ENCODE peak calls at places on chromosomes 16 and 17, in four cellular contexts. W is endothelial cell of umbilical vein, Q is endothelial cell, X is upper lobe of right lung. C is an unnamed sample.
A peak's percentile ranks its signal among the peaks of the same experiment; 100 is the strongest.

GRCh38 chr17:45995617-45996270 is 3.3 kb upstream of the STH start:
- DNase-seq in W (no peak), Q (no peak), X (no peak), C (no peak)

GRCh38 chr16:4360538-4361021 is 9.5 kb upstream of the PAM16 start:
- DNase-seq in W (no peak), Q (no peak), X (no peak), C (no peak)

GRCh38 chr17:8939496-8940334 is 25.8 kb downstream of the PIK3R5 start:
- DNase-seq in W (no peak), Q (no peak), X (no peak), C (peak; percentile 66)

GRCh38 chr17:73630531-73630930 is 13.7 kb downstream of the SDK2 start:
- DNase-seq in W (no peak), Q (no peak), X (peak; percentile 45), C (no peak)

GRCh38 chr17:6453279-6454024 is 9.2 kb downstream of the PIMREG start:
- DNase-seq in W (no peak), Q (no peak), X (peak; percentile 58), C (no peak)

GRCh38 chr17:80117491-80118401 is 16.4 kb downstream of the GAA start:
- DNase-seq in W (no peak), Q (no peak), X (no peak), C (no peak)

GRCh38 chr17:15930426-15930825 is 14.5 kb upstream of the ADORA2B start:
- DNase-seq in W (no peak), Q (no peak), X (peak; percentile 7), C (no peak)

GRCh38 chr17:81206166-81206565 is 16.6 kb downstream of the CEP131 start:
- DNase-seq in W (no peak), Q (no peak), X (no peak), C (no peak)

GRCh38 chr17:58665946-58666857 is 25.6 kb downstream of the TEX14 start:
- DNase-seq in W (peak; percentile 5), Q (no peak), X (no peak), C (no peak)

GRCh38 chr16:85490971-85491771 is 122.0 kb upstream of the GSE1 start:
- DNase-seq in W (no peak), Q (peak; percentile 54), X (no peak), C (peak; percentile 79)

GRCh38 chr17:82090549-82091263 is 7.3 kb downstream of the FASN start:
- DNase-seq in W (no peak), Q (no peak), X (no peak), C (no peak)

GRCh38 chr17:49022391-49022941 is 25.3 kb downstream of the IGF2BP1 start:
- DNase-seq in W (peak; percentile 72), Q (peak; percentile 62), X (no peak), C (no peak)

GRCh38 chr17:6823011-6823442 is 8.5 kb downstream of the TEKT1 start:
- DNase-seq in W (peak; percentile 52), Q (no peak), X (no peak), C (no peak)

GRCh38 chr17:77228224-77229215 is 87.8 kb downstream of the SEC14L1 start:
- DNase-seq in W (no peak), Q (no peak), X (no peak), C (no peak)

GRCh38 chr17:8162997-8163977 is 539 bp upstream of the VAMP2 start:
- DNase-seq in W (peak; percentile 29), Q (no peak), X (peak; percentile 75), C (no peak)

GRCh38 chr16:11016993-11017392 is 72.6 kb downstream of the CLEC16A start:
- DNase-seq in W (peak; percentile 64), Q (no peak), X (peak; percentile 73), C (no peak)

GRCh38 chr17:51119415-51120356 is 982 bp downstream of the SPAG9 start:
- DNase-seq in W (peak; percentile 65), Q (peak; percentile 45), X (peak; percentile 78), C (peak; percentile 43)

GRCh38 chr17:47225436-47225858 is 16.3 kb downstream of the MYL4 start:
- DNase-seq in W (peak; percentile 98), Q (no peak), X (no peak), C (no peak)

GRCh38 chr17:37527249-37527851 is 37.7 kb downstream of the DUSP14 start:
- DNase-seq in W (peak; percentile 56), Q (peak; percentile 24), X (no peak), C (peak; percentile 38)

GRCh38 chr17:81095608-81095888 is 60.6 kb downstream of the BAIAP2 start:
- DNase-seq in W (no peak), Q (no peak), X (no peak), C (no peak)

GRCh38 chr17:29931253-29931932 is 1.4 kb upstream of the SSH2 start:
- DNase-seq in W (peak; percentile 86), Q (peak; percentile 50), X (peak; percentile 68), C (peak; percentile 66)

GRCh38 chr16:53183442-53183841 is 128.7 kb downstream of the CHD9 start:
- DNase-seq in W (no peak), Q (no peak), X (no peak), C (no peak)

GRCh38 chr16:49674255-49674980 is 181.5 kb downstream of the ZNF423 start:
- DNase-seq in W (no peak), Q (no peak), X (no peak), C (no peak)

GRCh38 chr16:55058576-55058975 is 127.9 kb downstream of the IRX5 start:
- DNase-seq in W (no peak), Q (no peak), X (peak; percentile 33), C (no peak)

DNA sequence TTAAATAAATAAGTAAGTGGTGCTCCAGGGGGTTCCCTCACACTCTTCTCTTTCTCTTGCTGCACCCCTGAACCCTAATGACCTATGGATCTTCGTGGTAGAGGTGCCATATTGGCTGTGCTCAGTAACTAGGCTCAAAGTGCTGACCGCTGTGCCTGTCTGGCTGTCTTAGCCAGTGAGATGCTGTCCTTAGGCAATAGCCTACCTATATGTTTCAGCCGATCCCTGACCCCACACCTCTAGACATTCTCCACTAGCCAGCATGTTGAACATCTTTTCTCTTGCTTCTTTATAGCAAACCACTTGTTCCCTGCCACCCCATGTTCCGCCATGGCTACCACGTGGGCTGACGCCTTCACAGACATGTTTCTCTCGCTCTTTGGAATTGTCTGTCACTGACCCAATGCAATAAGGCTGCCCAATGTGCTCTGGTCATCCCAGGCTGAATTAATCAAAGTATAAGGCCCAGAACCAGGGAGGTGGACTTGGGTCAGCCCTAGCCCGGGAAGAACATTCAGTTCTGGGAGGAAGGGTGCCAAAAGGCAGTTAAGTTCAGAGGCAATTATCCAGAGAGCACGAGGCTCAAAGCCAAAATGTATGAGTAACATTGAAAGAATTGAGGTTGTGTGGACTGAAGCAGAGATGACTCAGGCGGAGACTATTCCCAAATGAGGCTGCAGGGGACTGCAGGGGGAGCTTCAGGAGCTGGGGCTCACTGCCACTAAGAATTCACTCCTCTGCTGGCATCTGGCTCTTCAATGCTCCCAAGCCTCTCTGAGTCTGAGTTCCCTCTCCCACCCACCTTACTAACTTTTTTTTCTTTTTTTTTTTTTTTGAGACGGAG is 28.7 kb upstream of the TNRC6A start:
- DNase-seq in W (peak; percentile 94), Q (no peak), X (no peak), C (no peak)
- TF ChIP-seq CTCF in W (peak; percentile 58), Q (no peak), X (peak; percentile 24), C (no peak)

GRCh38 chr16:84143081-84143480 is 1.9 kb downstream of the HSDL1 start:
- DNase-seq in W (no peak), Q (no peak), X (no peak), C (no peak)

GRCh38 chr16:84138824-84139627 is 6.0 kb downstream of the HSDL1 start:
- DNase-seq in W (no peak), Q (no peak), X (no peak), C (peak; percentile 76)

GRCh38 chr16:84139628-84140258 is 5.2 kb downstream of the HSDL1 start:
- DNase-seq in W (no peak), Q (no peak), X (no peak), C (no peak)

GRCh38 chr16:84143784-84144199 is 1.2 kb downstream of the HSDL1 start:
- DNase-seq in W (no peak), Q (no peak), X (no peak), C (no peak)

GRCh38 chr16:84141143-84141670 is 3.8 kb downstream of the HSDL1 start:
- DNase-seq in W (no peak), Q (no peak), X (no peak), C (no peak)
- TF ChIP-seq CTCF in W (no peak), Q (no peak), X (no peak), C (no peak)

DNA sequence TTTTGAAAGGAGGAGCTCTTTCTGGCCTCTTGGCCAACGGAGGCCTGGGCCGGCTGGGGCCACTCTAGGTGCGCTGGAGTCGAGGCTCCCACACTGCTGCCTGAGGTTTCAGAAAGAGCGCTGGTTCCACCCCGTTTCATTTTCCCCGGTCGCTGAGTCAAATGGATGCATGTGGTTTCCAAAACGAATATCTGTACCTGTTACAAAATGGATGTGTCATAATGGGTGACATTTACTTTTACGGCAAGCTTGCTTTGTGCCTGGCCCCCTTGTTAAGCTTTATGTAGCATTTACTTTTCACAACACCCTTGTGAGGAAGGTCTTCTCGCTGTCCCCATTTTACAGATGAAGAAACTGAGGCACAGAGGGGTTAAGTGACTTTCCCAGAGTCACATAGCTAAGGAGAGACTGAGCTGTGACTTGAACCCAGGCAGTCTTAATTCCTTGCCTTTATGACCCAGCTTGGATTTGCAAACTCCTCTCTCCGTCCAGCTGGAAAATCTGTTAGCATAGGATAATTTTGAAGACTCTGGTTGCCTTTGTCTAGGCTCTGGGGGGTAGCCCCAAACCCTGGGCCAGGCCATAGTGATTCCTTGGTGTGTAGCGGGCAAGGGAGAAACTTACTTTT is 10.6 kb downstream of the KSR1 start:
- DNase-seq in W (no peak), Q (peak; percentile 28), X (peak; percentile 73), C (peak; percentile 80)
- TF ChIP-seq CTCF in W (no peak), Q (no peak), X (no peak), C (no peak)

GRCh38 chr17:60311936-60312335 is 80.0 kb downstream of the USP32 start:
- DNase-seq in W (no peak), Q (no peak), X (no peak), C (no peak)

GRCh38 chr17:60318830-60319229 is 73.1 kb downstream of the USP32 start:
- DNase-seq in W (no peak), Q (no peak), X (no peak), C (no peak)

GRCh38 chr17:60311186-60311585 is 80.7 kb downstream of the USP32 start:
- DNase-seq in W (no peak), Q (no peak), X (no peak), C (no peak)

GRCh38 chr17:60314423-60314822 is 77.5 kb downstream of the USP32 start:
- DNase-seq in W (no peak), Q (no peak), X (no peak), C (peak; percentile 43)

DNA sequence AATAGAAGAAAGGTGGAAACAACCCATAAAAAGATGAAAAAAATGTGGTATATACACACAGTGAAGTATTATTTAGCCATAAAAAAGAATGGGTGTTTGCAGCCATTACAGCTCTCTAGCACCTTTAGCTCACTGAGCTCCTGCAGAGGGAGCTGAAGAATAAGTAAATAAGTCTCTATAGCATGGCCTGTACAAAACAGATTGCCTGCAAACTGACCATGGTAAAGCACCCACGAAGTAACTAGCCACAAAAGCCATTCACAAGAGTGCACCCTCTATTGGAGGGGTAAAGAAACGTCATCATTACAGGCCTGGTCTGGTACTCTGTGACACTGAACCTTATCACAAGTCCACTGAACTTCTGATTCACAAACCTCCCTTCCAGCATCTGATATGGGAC is 76.3 kb downstream of the USP32 start:
- DNase-seq in W (no peak), Q (no peak), X (no peak), C (no peak)
- TF ChIP-seq CTCF in W (no peak), Q (peak; percentile 26), X (no peak), C (no peak)

C was measured in GM10248.